ENCODE peak calls at places on chromosomes 6 and 20, in five cellular contexts. X is esophagus muscularis mucosa, O is body of pancreas, C is fibroblast of mammary gland, E is GM23338. N is an unnamed sample.

GRCh38 chr20:37552415-37552814 is 24.7 kb upstream of the BLCAP start:
- DNase-seq in X (no peak), O (no peak), C (peak), E (no peak), N (no peak)

GRCh38 chr6:139588734-139589418 is 214.4 kb upstream of the CITED2 start:
- DNase-seq in E (no peak), X (no peak), C (peak), O (no peak), N (peak)

GRCh38 chr20:25066386-25066785 is 8.4 kb upstream of the ACSS1 start:
- DNase-seq in O (peak), E (no peak), X (no peak), C (no peak), N (no peak)

GRCh38 chr6:146546440-146546839 is 2.8 kb downstream of the RAB32 start:
- DNase-seq in O (peak), C (peak), E (peak), X (no peak), N (no peak)

GRCh38 chr6:45054610-45055009 is 273.5 kb upstream of the RUNX2 start:
- DNase-seq in C (no peak), O (no peak), X (no peak), E (no peak), N (no peak)

GRCh38 chr6:158642805-158643489 is 1.6 kb downstream of the DYNLT1 start:
- DNase-seq in O (no peak), X (peak), C (peak), E (no peak), N (peak)

GRCh38 chr20:41047975-41048305 is 19.3 kb downstream of the TOP1 start:
- DNase-seq in O (no peak), X (no peak), C (peak), E (no peak), N (peak)

GRCh38 chr6:134503542-134504281 is 185.8 kb upstream of the SGK1 start:
- DNase-seq in O (no peak), X (no peak), E (no peak), C (peak), N (peak)

GRCh38 chr20:555933-556332 is 12.3 kb upstream of the CSNK2A1 start:
- DNase-seq in O (peak), C (no peak), E (no peak), X (no peak), N (peak)

GRCh38 chr6:16770701-16771569 is 9.7 kb upstream of the ATXN1 start:
- DNase-seq in E (peak), X (no peak), C (peak), O (peak), N (peak)

GRCh38 chr6:16474834-16475781 is 236.7 kb downstream of the GMPR start:
- DNase-seq in E (no peak), O (no peak), C (no peak), X (no peak), N (no peak)

GRCh38 chr20:4195499-4195898 is 180.1 kb upstream of the RNF24 start:
- DNase-seq in X (no peak), O (peak), E (peak), C (peak), N (peak)

GRCh38 chr6:73314577-73315492 is 39.2 kb downstream of the DPPA5 start:
- DNase-seq in C (no peak), X (no peak), E (peak), O (no peak), N (no peak)

GRCh38 chr6:5813625-5814027 is 193.1 kb downstream of the NRN1 start:
- DNase-seq in C (no peak), O (no peak), X (no peak), E (no peak), N (peak)

GRCh38 chr6:329888-330691 is 37.8 kb downstream of the DUSP22 start:
- DNase-seq in X (no peak), E (peak), O (no peak), C (peak), N (no peak)

GRCh38 chr6:21984135-21984534 is 312.7 kb downstream of the PRL start:
- DNase-seq in X (no peak), C (no peak), E (no peak), O (no peak), N (no peak)

GRCh38 chr20:671252-672030 is 4.2 kb downstream of the SCRT2 start:
- DNase-seq in C (no peak), O (no peak), X (no peak), E (no peak), N (peak)

GRCh38 chr6:104161960-104162669 is 697.6 kb downstream of the HACE1 start:
- DNase-seq in E (peak), C (peak), X (no peak), O (no peak), N (no peak)

GRCh38 chr6:154862536-154862935 is 129.3 kb downstream of the SCAF8 start:
- DNase-seq in E (no peak), X (no peak), O (no peak), C (no peak), N (no peak)

GRCh38 chr6:37657117-37657886 is 40.4 kb downstream of the MDGA1 start:
- DNase-seq in C (peak), X (no peak), E (no peak), O (peak), N (no peak)

GRCh38 chr6:12289655-12290489 is at the start of gene EDN1:
- DNase-seq in E (peak), C (peak), X (no peak), O (peak), N (peak)

GRCh38 chr20:535958-536357 is 7.6 kb downstream of the CSNK2A1 start:
- DNase-seq in E (no peak), X (no peak), C (no peak), O (peak), N (peak)

GRCh38 chr6:131652472-131652871 is 15.4 kb downstream of the ENPP3 start:
- DNase-seq in E (no peak), X (no peak), O (no peak), C (peak), N (peak)

GRCh38 chr20:36153754-36154695 is 515 bp upstream of the EPB41L1 start:
- DNase-seq in X (no peak), O (peak), E (peak), C (peak), N (peak)

GRCh38 chr6:79422666-79423065 is 114.6 kb downstream of the LCA5 start:
- DNase-seq in E (no peak), X (no peak), C (no peak), O (no peak), N (no peak)

GRCh38 chr6:25872804-25873203 is 1.2 kb downstream of the SLC17A3 start:
- DNase-seq in E (no peak), X (no peak), O (no peak), C (no peak), N (no peak)

GRCh38 chr20:20664795-20665194 is 47.6 kb downstream of the RALGAPA2 start:
- DNase-seq in X (no peak), O (peak), E (peak), C (peak), N (peak)

DNA sequence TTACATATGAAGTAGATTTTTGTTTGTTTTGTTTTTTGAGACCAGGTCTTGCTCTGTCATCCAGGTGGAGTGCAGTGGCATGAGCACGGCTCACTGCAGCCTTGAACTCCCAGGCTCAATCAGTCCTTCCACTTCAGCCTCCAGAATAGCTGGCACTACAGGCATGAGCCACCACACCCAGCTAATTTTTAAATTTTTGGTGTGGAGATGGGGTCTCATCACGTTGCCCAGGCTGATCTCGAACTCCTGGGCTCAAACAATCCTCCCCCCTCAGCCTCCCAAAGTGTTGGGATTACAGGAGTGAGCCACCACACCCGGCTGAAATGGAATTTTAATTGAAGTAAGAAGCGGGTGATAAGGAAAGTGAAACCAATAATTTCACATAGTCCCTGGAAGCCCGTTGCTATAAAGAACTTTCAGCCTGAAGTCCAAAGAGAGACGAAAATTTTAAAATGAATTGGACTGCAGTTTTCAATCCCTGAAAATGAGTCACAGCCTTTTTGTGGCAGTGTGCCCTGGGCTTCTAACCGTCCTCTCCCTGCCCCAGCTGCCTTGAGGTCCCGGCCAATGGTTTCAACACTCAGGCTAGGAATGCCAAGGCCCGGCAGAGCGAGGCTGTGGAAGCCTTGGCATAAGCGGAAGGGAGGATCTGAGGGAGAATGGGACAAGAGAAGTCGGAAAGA is 757 bp downstream of the RAET1E start:
- DNase-seq in X (peak), O (peak), E (no peak), C (peak), N (peak)
- H3K4me3 ChIP-seq in X (peak), O (no peak), E (no peak), C (peak), N (no peak)

GRCh38 chr6:151101116-151101810 is 138.5 kb upstream of the AKAP12 start:
- DNase-seq in O (no peak), E (no peak), C (no peak), X (no peak), N (no peak)
- H3K4me3 ChIP-seq in O (no peak), E (no peak), C (no peak), X (no peak), N (no peak)

GRCh38 chr6:163717106-163717764 is 302.7 kb downstream of the QKI start:
- DNase-seq in X (no peak), E (no peak), C (no peak), O (no peak), N (no peak)
- H3K4me3 ChIP-seq in X (no peak), E (no peak), C (no peak), O (no peak), N (no peak)

GRCh38 chr6:69817358-69817757 is 20.5 kb upstream of the LMBRD1 start:
- DNase-seq in O (no peak), E (no peak), C (no peak), X (no peak), N (no peak)

GRCh38 chr6:69818223-69818930 is 21.6 kb upstream of the LMBRD1 start:
- DNase-seq in C (no peak), X (no peak), O (peak), E (no peak), N (no peak)

GRCh38 chr6:69813508-69813907 is 16.7 kb upstream of the LMBRD1 start:
- DNase-seq in C (no peak), E (no peak), X (no peak), O (no peak), N (no peak)

GRCh38 chr6:69816569-69816968 is 19.8 kb upstream of the LMBRD1 start:
- DNase-seq in X (no peak), O (no peak), C (no peak), E (peak), N (no peak)

GRCh38 chr6:69816017-69816416 is 19.2 kb upstream of the LMBRD1 start:
- DNase-seq in X (no peak), E (no peak), C (no peak), O (no peak), N (no peak)
- H3K4me3 ChIP-seq in X (no peak), E (no peak), C (no peak), O (no peak), N (no peak)

GRCh38 chr6:28825732-28826293 is 98.0 kb downstream of the TRIM27 start:
- DNase-seq in C (no peak), X (no peak), E (no peak), O (no peak), N (no peak)
- H3K4me3 ChIP-seq in C (no peak), X (no peak), E (peak), O (no peak), N (no peak)

DNA sequence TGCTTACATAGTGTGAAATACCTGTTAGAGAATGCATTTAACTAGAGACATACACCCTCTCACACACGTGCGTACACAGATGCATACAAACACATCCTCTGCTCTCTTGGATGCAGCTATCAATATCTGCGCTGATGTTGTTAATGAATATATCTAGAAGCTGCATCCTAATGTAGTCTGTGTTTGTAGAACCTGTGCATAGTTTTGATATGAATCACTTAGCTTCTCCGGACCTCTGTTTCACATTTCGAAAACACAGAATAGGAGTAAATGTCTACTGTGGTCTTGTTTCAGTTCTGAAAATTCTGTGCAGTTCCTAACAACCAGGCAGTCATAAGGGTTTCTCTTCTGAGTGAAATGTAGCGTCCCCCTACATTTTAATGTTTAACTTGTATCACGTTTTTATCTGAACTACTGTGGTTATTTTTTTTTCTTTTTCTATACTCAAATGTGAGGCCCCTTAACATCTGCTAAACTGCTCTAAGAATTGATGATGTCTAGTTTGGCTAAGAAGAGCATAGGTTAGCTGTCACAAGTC is 254.6 kb downstream of the TMEM242 start:
- DNase-seq in X (no peak), C (peak), E (no peak), O (no peak), N (no peak)
- H3K4me3 ChIP-seq in X (no peak), C (no peak), E (no peak), O (no peak), N (no peak)

GRCh38 chr6:33117826-33118277 is 42.1 kb downstream of the HLA-DPB1 start:
- DNase-seq in O (no peak), X (no peak), C (no peak), E (peak), N (no peak)
- H3K4me3 ChIP-seq in O (no peak), X (no peak), C (no peak), E (peak), N (no peak)

DNA sequence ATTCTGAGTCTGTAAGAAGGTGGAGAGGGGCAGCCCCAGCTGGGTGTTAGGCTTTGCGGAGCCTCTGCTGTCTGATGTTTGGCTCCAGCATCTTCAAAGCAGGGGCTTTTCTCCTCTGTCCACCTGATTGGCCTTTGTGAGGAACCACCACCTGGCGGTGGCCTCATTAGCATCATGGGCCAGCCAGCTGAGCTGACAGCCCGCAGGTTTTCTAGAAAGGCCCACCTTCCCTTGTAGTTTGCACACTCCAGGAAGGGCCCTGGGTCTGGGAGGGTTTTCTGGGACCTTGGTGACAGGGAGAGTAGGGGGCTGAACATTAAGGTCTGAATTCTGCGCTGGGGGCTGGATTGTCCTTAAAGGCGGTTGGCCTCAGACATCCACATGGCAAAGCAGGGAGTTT is 11.6 kb downstream of the IGF2R start:
- DNase-seq in X (no peak), E (no peak), O (no peak), C (no peak), N (no peak)
- H3K4me3 ChIP-seq in X (no peak), E (no peak), O (no peak), C (no peak), N (no peak)